ENCODE peak calls at places on chromosomes 13 and 19, in nine cellular contexts. One of them, this sample, is unnamed.

GRCh38 chr19:10052602-10053360 is 33.3 kb upstream of the SHFL start:
- DNase-seq in mammary epithelial cell: peak
- DNase-seq in IMR-90: no peak
- DNase-seq in K562: no peak
- DNase-seq in H9: no peak
- DNase-seq in hepatocyte: no peak
- DNase-seq in mesendoderm: no peak
- DNase-seq in endothelial cell of umbilical vein: no peak
- DNase-seq in neural progenitor cell: no peak
- DNase-seq in this sample: no peak

GRCh38 chr13:91904005-91904404 is 505.6 kb downstream of the GPC5 start:
- DNase-seq in mammary epithelial cell: no peak
- DNase-seq in IMR-90: no peak
- DNase-seq in K562: no peak
- DNase-seq in H9: no peak
- DNase-seq in hepatocyte: no peak
- DNase-seq in mesendoderm: no peak
- DNase-seq in endothelial cell of umbilical vein: no peak
- DNase-seq in neural progenitor cell: no peak
- DNase-seq in this sample: no peak

GRCh38 chr19:51097166-51097736 is 11.0 kb downstream of the CTU1 start:
- DNase-seq in mammary epithelial cell: peak
- DNase-seq in IMR-90: peak
- DNase-seq in K562: peak
- DNase-seq in H9: peak
- DNase-seq in hepatocyte: peak
- DNase-seq in mesendoderm: peak
- DNase-seq in endothelial cell of umbilical vein: peak
- DNase-seq in neural progenitor cell: peak
- DNase-seq in this sample: peak

GRCh38 chr13:24052547-24052981 is 108.0 kb upstream of the SPATA13 start:
- DNase-seq in mammary epithelial cell: no peak
- DNase-seq in IMR-90: peak
- DNase-seq in K562: peak
- DNase-seq in H9: no peak
- DNase-seq in hepatocyte: no peak
- DNase-seq in mesendoderm: no peak
- DNase-seq in endothelial cell of umbilical vein: no peak
- DNase-seq in neural progenitor cell: no peak
- DNase-seq in this sample: no peak

GRCh38 chr19:19657397-19657783 is 6.1 kb downstream of the ATP13A1 start:
- DNase-seq in mammary epithelial cell: no peak
- DNase-seq in IMR-90: no peak
- DNase-seq in K562: no peak
- DNase-seq in H9: no peak
- DNase-seq in hepatocyte: no peak
- DNase-seq in mesendoderm: no peak
- DNase-seq in endothelial cell of umbilical vein: no peak
- DNase-seq in neural progenitor cell: no peak
- DNase-seq in this sample: no peak

GRCh38 chr13:93268327-93269028 is 41.9 kb downstream of the GPC6 start:
- DNase-seq in mammary epithelial cell: no peak
- DNase-seq in IMR-90: no peak
- DNase-seq in K562: no peak
- DNase-seq in H9: no peak
- DNase-seq in hepatocyte: no peak
- DNase-seq in mesendoderm: peak
- DNase-seq in endothelial cell of umbilical vein: no peak
- DNase-seq in neural progenitor cell: no peak
- DNase-seq in this sample: peak

GRCh38 chr19:41937976-41938375 is 9.7 kb upstream of the ERFL start:
- DNase-seq in mammary epithelial cell: no peak
- DNase-seq in IMR-90: no peak
- DNase-seq in K562: no peak
- DNase-seq in H9: no peak
- DNase-seq in hepatocyte: no peak
- DNase-seq in mesendoderm: no peak
- DNase-seq in endothelial cell of umbilical vein: no peak
- DNase-seq in neural progenitor cell: no peak
- DNase-seq in this sample: peak

GRCh38 chr13:34044660-34045080 is 226.7 kb downstream of the RFC3 start:
- DNase-seq in mammary epithelial cell: peak
- DNase-seq in IMR-90: peak
- DNase-seq in K562: no peak
- DNase-seq in H9: no peak
- DNase-seq in hepatocyte: no peak
- DNase-seq in mesendoderm: no peak
- DNase-seq in endothelial cell of umbilical vein: peak
- DNase-seq in neural progenitor cell: no peak
- DNase-seq in this sample: no peak

GRCh38 chr13:112910016-112910415 is 59.0 kb upstream of the MCF2L start:
- DNase-seq in mammary epithelial cell: no peak
- DNase-seq in IMR-90: no peak
- DNase-seq in K562: no peak
- DNase-seq in H9: no peak
- DNase-seq in hepatocyte: no peak
- DNase-seq in mesendoderm: no peak
- DNase-seq in endothelial cell of umbilical vein: no peak
- DNase-seq in neural progenitor cell: no peak
- DNase-seq in this sample: no peak

GRCh38 chr19:50601407-50602088 is 33.3 kb upstream of the LRRC4B start:
- DNase-seq in mammary epithelial cell: no peak
- DNase-seq in IMR-90: no peak
- DNase-seq in K562: peak
- DNase-seq in H9: no peak
- DNase-seq in hepatocyte: no peak
- DNase-seq in mesendoderm: no peak
- DNase-seq in endothelial cell of umbilical vein: no peak
- DNase-seq in neural progenitor cell: no peak
- DNase-seq in this sample: no peak

GRCh38 chr19:8641908-8642547 is 11.6 kb downstream of the NFILZ start:
- DNase-seq in mammary epithelial cell: peak
- DNase-seq in IMR-90: peak
- DNase-seq in K562: peak
- DNase-seq in H9: no peak
- DNase-seq in hepatocyte: peak
- DNase-seq in mesendoderm: peak
- DNase-seq in endothelial cell of umbilical vein: peak
- DNase-seq in neural progenitor cell: peak
- DNase-seq in this sample: peak

GRCh38 chr13:51999525-51999924 is 11.7 kb downstream of the ATP7B start:
- DNase-seq in mammary epithelial cell: peak
- DNase-seq in IMR-90: peak
- DNase-seq in K562: no peak
- DNase-seq in H9: no peak
- DNase-seq in hepatocyte: no peak
- DNase-seq in mesendoderm: no peak
- DNase-seq in endothelial cell of umbilical vein: no peak
- DNase-seq in neural progenitor cell: no peak
- DNase-seq in this sample: no peak

GRCh38 chr19:27675771-27676170 is 1537.2 kb downstream of the UQCRFS1 start:
- DNase-seq in mammary epithelial cell: no peak
- DNase-seq in IMR-90: no peak
- DNase-seq in K562: no peak
- DNase-seq in H9: no peak
- DNase-seq in hepatocyte: no peak
- DNase-seq in mesendoderm: no peak
- DNase-seq in endothelial cell of umbilical vein: no peak
- DNase-seq in neural progenitor cell: no peak
- DNase-seq in this sample: no peak

GRCh38 chr19:2087621-2088100 is 8.5 kb downstream of the MOB3A start:
- DNase-seq in mammary epithelial cell: no peak
- DNase-seq in IMR-90: no peak
- DNase-seq in K562: no peak
- DNase-seq in H9: no peak
- DNase-seq in hepatocyte: no peak
- DNase-seq in mesendoderm: no peak
- DNase-seq in endothelial cell of umbilical vein: no peak
- DNase-seq in neural progenitor cell: no peak
- DNase-seq in this sample: no peak

GRCh38 chr19:41226053-41226873 is 7.2 kb downstream of the AXL start:
- DNase-seq in mammary epithelial cell: no peak
- DNase-seq in IMR-90: peak
- DNase-seq in K562: peak
- DNase-seq in H9: peak
- DNase-seq in hepatocyte: peak
- DNase-seq in mesendoderm: peak
- DNase-seq in endothelial cell of umbilical vein: peak
- DNase-seq in neural progenitor cell: peak
- DNase-seq in this sample: peak

GRCh38 chr13:97340399-97340798 is 93.6 kb upstream of the RAP2A start:
- DNase-seq in mammary epithelial cell: no peak
- DNase-seq in IMR-90: no peak
- DNase-seq in K562: no peak
- DNase-seq in H9: no peak
- DNase-seq in hepatocyte: no peak
- DNase-seq in mesendoderm: no peak
- DNase-seq in endothelial cell of umbilical vein: no peak
- DNase-seq in neural progenitor cell: no peak
- DNase-seq in this sample: no peak

GRCh38 chr19:38702278-38702677 is 42.0 kb downstream of the CAPN12 start:
- DNase-seq in mammary epithelial cell: no peak
- DNase-seq in IMR-90: no peak
- DNase-seq in K562: no peak
- DNase-seq in H9: no peak
- DNase-seq in hepatocyte: no peak
- DNase-seq in mesendoderm: no peak
- DNase-seq in endothelial cell of umbilical vein: no peak
- DNase-seq in neural progenitor cell: no peak
- DNase-seq in this sample: no peak

GRCh38 chr19:38701455-38702063 is 42.7 kb downstream of the CAPN12 start:
- DNase-seq in mammary epithelial cell: no peak
- DNase-seq in IMR-90: peak
- DNase-seq in K562: no peak
- DNase-seq in H9: no peak
- DNase-seq in hepatocyte: peak
- DNase-seq in mesendoderm: no peak
- DNase-seq in endothelial cell of umbilical vein: no peak
- DNase-seq in neural progenitor cell: no peak
- DNase-seq in this sample: no peak

GRCh38 chr19:38699647-38700349 is 44.5 kb downstream of the CAPN12 start:
- DNase-seq in mammary epithelial cell: no peak
- DNase-seq in IMR-90: no peak
- DNase-seq in K562: no peak
- DNase-seq in H9: no peak
- DNase-seq in hepatocyte: no peak
- DNase-seq in mesendoderm: no peak
- DNase-seq in endothelial cell of umbilical vein: peak
- DNase-seq in neural progenitor cell: no peak
- DNase-seq in this sample: no peak

GRCh38 chr19:38700350-38700932 is 43.8 kb downstream of the CAPN12 start:
- DNase-seq in mammary epithelial cell: no peak
- DNase-seq in IMR-90: no peak
- DNase-seq in K562: no peak
- DNase-seq in H9: no peak
- DNase-seq in hepatocyte: no peak
- DNase-seq in mesendoderm: no peak
- DNase-seq in endothelial cell of umbilical vein: no peak
- DNase-seq in neural progenitor cell: no peak
- DNase-seq in this sample: no peak

GRCh38 chr19:38700933-38701454 is 43.3 kb downstream of the CAPN12 start:
- DNase-seq in mammary epithelial cell: no peak
- DNase-seq in IMR-90: no peak
- DNase-seq in K562: no peak
- DNase-seq in H9: no peak
- DNase-seq in hepatocyte: no peak
- DNase-seq in mesendoderm: no peak
- DNase-seq in endothelial cell of umbilical vein: no peak
- DNase-seq in neural progenitor cell: no peak
- DNase-seq in this sample: no peak
- H3K4me2 ChIP-seq in mammary epithelial cell: no peak
- H3K4me2 ChIP-seq in IMR-90: no peak
- H3K4me2 ChIP-seq in K562: no peak
- H3K4me2 ChIP-seq in H9: no peak
- H3K4me2 ChIP-seq in hepatocyte: peak
- H3K4me2 ChIP-seq in mesendoderm: no peak
- H3K4me2 ChIP-seq in endothelial cell of umbilical vein: no peak
- H3K4me2 ChIP-seq in neural progenitor cell: no peak
- H3K4me2 ChIP-seq in this sample: no peak

DNA sequence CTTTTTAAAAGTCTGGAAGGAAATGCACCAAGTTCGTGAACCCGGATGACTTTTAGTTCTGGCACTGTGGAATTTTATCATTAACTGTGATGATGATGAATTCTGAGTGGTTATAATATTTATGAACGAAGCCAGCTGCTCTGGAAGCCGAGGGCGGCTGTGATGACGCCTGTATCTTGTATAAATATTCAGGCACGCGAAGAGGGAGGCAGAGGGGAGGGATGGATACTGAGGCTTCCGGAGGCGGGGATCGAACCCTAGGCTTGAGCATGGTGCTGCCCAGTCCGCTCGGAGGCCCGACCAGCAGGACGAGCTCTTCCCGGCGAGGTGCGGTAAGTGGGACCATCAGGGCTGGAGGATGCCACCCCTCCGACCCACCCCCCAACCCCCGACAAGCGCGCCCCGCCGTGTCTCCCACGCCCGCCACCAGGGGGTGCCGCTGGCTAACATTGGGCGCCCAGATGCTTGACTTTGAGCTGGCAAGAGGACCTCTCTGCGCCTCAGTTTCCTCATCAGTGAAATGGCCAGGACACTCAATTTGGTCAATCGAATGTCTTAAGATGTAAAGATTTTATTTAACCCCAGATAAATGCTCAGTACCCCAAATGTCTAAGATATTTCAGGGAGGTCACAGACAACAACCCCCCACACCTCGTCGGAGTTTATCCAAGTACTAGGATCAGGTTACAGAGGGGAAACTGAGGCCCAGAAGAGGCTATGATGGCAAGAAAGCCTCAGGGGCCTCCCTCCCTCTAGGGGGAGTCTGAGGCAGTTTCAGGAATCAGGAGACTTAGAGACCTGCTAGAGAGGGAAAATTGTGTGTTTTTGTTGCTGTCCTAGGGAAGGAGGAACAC is 4.5 kb upstream of the RAB3A start:
- DNase-seq in mammary epithelial cell: no peak
- DNase-seq in IMR-90: peak
- DNase-seq in K562: peak
- DNase-seq in H9: peak
- DNase-seq in hepatocyte: no peak
- DNase-seq in mesendoderm: no peak
- DNase-seq in endothelial cell of umbilical vein: peak
- DNase-seq in neural progenitor cell: peak
- DNase-seq in this sample: peak
- H3K4me2 ChIP-seq in mammary epithelial cell: no peak
- H3K4me2 ChIP-seq in IMR-90: peak
- H3K4me2 ChIP-seq in K562: peak
- H3K4me2 ChIP-seq in H9: no peak
- H3K4me2 ChIP-seq in hepatocyte: no peak
- H3K4me2 ChIP-seq in mesendoderm: no peak
- H3K4me2 ChIP-seq in endothelial cell of umbilical vein: no peak
- H3K4me2 ChIP-seq in neural progenitor cell: no peak
- H3K4me2 ChIP-seq in this sample: peak

GRCh38 chr19:56839665-56840451 is 668 bp downstream of the PEG3 start:
- DNase-seq in mammary epithelial cell: no peak
- DNase-seq in IMR-90: no peak
- DNase-seq in K562: no peak
- DNase-seq in H9: no peak
- DNase-seq in hepatocyte: no peak
- DNase-seq in mesendoderm: peak
- DNase-seq in endothelial cell of umbilical vein: peak
- DNase-seq in neural progenitor cell: no peak
- DNase-seq in this sample: no peak
- H3K4me2 ChIP-seq in mammary epithelial cell: no peak
- H3K4me2 ChIP-seq in IMR-90: no peak
- H3K4me2 ChIP-seq in K562: no peak
- H3K4me2 ChIP-seq in H9: no peak
- H3K4me2 ChIP-seq in hepatocyte: no peak
- H3K4me2 ChIP-seq in mesendoderm: no peak
- H3K4me2 ChIP-seq in endothelial cell of umbilical vein: no peak
- H3K4me2 ChIP-seq in neural progenitor cell: no peak
- H3K4me2 ChIP-seq in this sample: no peak

GRCh38 chr13:47216176-47216822 is 319.4 kb upstream of the HTR2A start:
- DNase-seq in mammary epithelial cell: peak
- DNase-seq in IMR-90: peak
- DNase-seq in K562: no peak
- DNase-seq in H9: no peak
- DNase-seq in hepatocyte: peak
- DNase-seq in mesendoderm: peak
- DNase-seq in endothelial cell of umbilical vein: no peak
- DNase-seq in neural progenitor cell: no peak
- DNase-seq in this sample: no peak
- H3K4me2 ChIP-seq in mammary epithelial cell: peak
- H3K4me2 ChIP-seq in IMR-90: peak
- H3K4me2 ChIP-seq in K562: no peak
- H3K4me2 ChIP-seq in H9: no peak
- H3K4me2 ChIP-seq in hepatocyte: no peak
- H3K4me2 ChIP-seq in mesendoderm: no peak
- H3K4me2 ChIP-seq in endothelial cell of umbilical vein: no peak
- H3K4me2 ChIP-seq in neural progenitor cell: no peak
- H3K4me2 ChIP-seq in this sample: no peak